ENCODE peak calls at places on chromosomes 7 and 10, in seven cellular contexts. R is HFFc6; Q is brain microvascular endothelial cell; O is colonic mucosa; Z is CD8-positive, alpha-beta memory T cell; V is T-helper 2 cell; Y is ACHN. L is an unnamed sample.

GRCh38 chr10:104288355-104288754 is 19.4 kb downstream of the GSTO2 start:
- DNase-seq in Z (no peak), Y (no peak), O (no peak), Q (no peak), R (no peak), V (no peak), L (no peak)

GRCh38 chr7:134737561-134738353 is 41.7 kb upstream of the CALD1 start:
- DNase-seq in O (no peak), Z (no peak), Q (peak), Y (no peak), R (peak), V (no peak), L (no peak)

GRCh38 chr7:151143261-151144015 is 24.1 kb downstream of the GBX1 start:
- DNase-seq in Y (no peak), R (no peak), O (no peak), V (no peak), Z (no peak), Q (no peak), L (no peak)

GRCh38 chr10:86522385-86522855 is 828 bp upstream of the WAPL start:
- DNase-seq in O (no peak), Y (no peak), Z (peak), R (peak), V (no peak), Q (no peak), L (no peak)

GRCh38 chr10:201328-201771 is 66.1 kb downstream of the ZMYND11 start:
- DNase-seq in Q (no peak), V (no peak), Z (no peak), O (no peak), R (peak), Y (peak), L (no peak)

GRCh38 chr10:123463176-123463575 is 203.0 kb upstream of the GPR26 start:
- DNase-seq in Q (no peak), V (no peak), R (no peak), Y (no peak), O (no peak), Z (no peak), L (no peak)

GRCh38 chr7:2175514-2175913 is 57.2 kb downstream of the MAD1L1 start:
- DNase-seq in V (no peak), O (no peak), Q (peak), R (peak), Y (peak), Z (no peak), L (no peak)

GRCh38 chr10:48556065-48556464 is 48.8 kb downstream of the ARHGAP22 start:
- DNase-seq in O (no peak), R (no peak), Z (no peak), V (no peak), Q (no peak), Y (no peak), L (no peak)

GRCh38 chr7:1025747-1026581 is 18.4 kb upstream of the GPR146 start:
- DNase-seq in R (no peak), O (no peak), Q (no peak), Z (no peak), V (no peak), Y (no peak), L (peak)

GRCh38 chr7:101363196-101363733 is 590 bp downstream of the COL26A1 start:
- DNase-seq in O (no peak), R (no peak), V (no peak), Y (no peak), Q (no peak), Z (no peak), L (no peak)

GRCh38 chr10:24465124-24465874 is 256.4 kb downstream of the KIAA1217 start:
- DNase-seq in Z (no peak), Q (peak), Y (peak), V (no peak), O (peak), R (peak), L (no peak)

GRCh38 chr10:85857305-85857704 is 509.3 kb downstream of the GRID1 start:
- DNase-seq in R (no peak), Q (no peak), V (no peak), O (no peak), Y (no peak), Z (no peak), L (no peak)

L was measured in NCI-H1436.